ENCODE peak calls at places on chromosomes 7 and 10, in six cellular contexts. One of them, this sample, is unnamed.
A peak's percentile ranks its signal among the peaks of the same experiment; 100 is the strongest.

GRCh38 chr10:70985824-70986336 is 97.5 kb upstream of the PCBD1 start:
- DNase-seq in stomach: peak; percentile 51
- DNase-seq in BE2C: no peak
- DNase-seq in mucosa of descending colon: peak; percentile 70
- DNase-seq in lower lobe of right lung: no peak
- DNase-seq in fibroblast of lung: peak; percentile 10
- DNase-seq in this sample: no peak

GRCh38 chr7:106888204-106888603 is 23.1 kb downstream of the PIK3CG start:
- DNase-seq in stomach: no peak
- DNase-seq in BE2C: no peak
- DNase-seq in mucosa of descending colon: no peak
- DNase-seq in lower lobe of right lung: no peak
- DNase-seq in fibroblast of lung: no peak
- DNase-seq in this sample: no peak

GRCh38 chr7:75716992-75717626 is 21.6 kb downstream of the HIP1 start:
- DNase-seq in stomach: no peak
- DNase-seq in BE2C: no peak
- DNase-seq in mucosa of descending colon: no peak
- DNase-seq in lower lobe of right lung: no peak
- DNase-seq in fibroblast of lung: peak; percentile 92
- DNase-seq in this sample: no peak

GRCh38 chr7:151312831-151313809 is 28.5 kb upstream of the NUB1 start:
- DNase-seq in stomach: no peak
- DNase-seq in BE2C: no peak
- DNase-seq in mucosa of descending colon: no peak
- DNase-seq in lower lobe of right lung: no peak
- DNase-seq in fibroblast of lung: no peak
- DNase-seq in this sample: no peak

GRCh38 chr7:158077441-158077840 is 510.2 kb downstream of the PTPRN2 start:
- DNase-seq in stomach: no peak
- DNase-seq in BE2C: no peak
- DNase-seq in mucosa of descending colon: no peak
- DNase-seq in lower lobe of right lung: no peak
- DNase-seq in fibroblast of lung: no peak
- DNase-seq in this sample: no peak

GRCh38 chr7:87341441-87341840 is 4.0 kb upstream of the CROT start:
- DNase-seq in stomach: no peak
- DNase-seq in BE2C: no peak
- DNase-seq in mucosa of descending colon: no peak
- DNase-seq in lower lobe of right lung: no peak
- DNase-seq in fibroblast of lung: no peak
- DNase-seq in this sample: no peak

GRCh38 chr7:18378989-18379605 is 116.5 kb upstream of the HDAC9 start:
- DNase-seq in stomach: no peak
- DNase-seq in BE2C: no peak
- DNase-seq in mucosa of descending colon: no peak
- DNase-seq in lower lobe of right lung: no peak
- DNase-seq in fibroblast of lung: no peak
- DNase-seq in this sample: no peak

GRCh38 chr10:35640474-35640873 is 1.6 kb downstream of the FZD8 start:
- DNase-seq in stomach: peak; percentile 69
- DNase-seq in BE2C: peak; percentile 73
- DNase-seq in mucosa of descending colon: peak; percentile 75
- DNase-seq in lower lobe of right lung: peak; percentile 82
- DNase-seq in fibroblast of lung: peak; percentile 73
- DNase-seq in this sample: peak; percentile 86

GRCh38 chr10:18099420-18099819 is 40.8 kb upstream of the CACNB2 start:
- DNase-seq in stomach: no peak
- DNase-seq in BE2C: no peak
- DNase-seq in mucosa of descending colon: no peak
- DNase-seq in lower lobe of right lung: no peak
- DNase-seq in fibroblast of lung: peak; percentile 66
- DNase-seq in this sample: no peak

GRCh38 chr7:143514487-143514886 is 36.8 kb downstream of the TAS2R41 start:
- DNase-seq in stomach: no peak
- DNase-seq in BE2C: no peak
- DNase-seq in mucosa of descending colon: no peak
- DNase-seq in lower lobe of right lung: no peak
- DNase-seq in fibroblast of lung: no peak
- DNase-seq in this sample: no peak

GRCh38 chr7:21497072-21497471 is 45.8 kb upstream of the DNAH11 start:
- DNase-seq in stomach: no peak
- DNase-seq in BE2C: peak; percentile 21
- DNase-seq in mucosa of descending colon: no peak
- DNase-seq in lower lobe of right lung: no peak
- DNase-seq in fibroblast of lung: no peak
- DNase-seq in this sample: no peak

GRCh38 chr10:26755443-26755903 is 58.0 kb downstream of the PDSS1 start:
- DNase-seq in stomach: no peak
- DNase-seq in BE2C: no peak
- DNase-seq in mucosa of descending colon: no peak
- DNase-seq in lower lobe of right lung: no peak
- DNase-seq in fibroblast of lung: peak; percentile 67
- DNase-seq in this sample: no peak

GRCh38 chr7:143975617-143976016 is 21.0 kb downstream of the OR2F1 start:
- DNase-seq in stomach: no peak
- DNase-seq in BE2C: no peak
- DNase-seq in mucosa of descending colon: no peak
- DNase-seq in lower lobe of right lung: no peak
- DNase-seq in fibroblast of lung: no peak
- DNase-seq in this sample: no peak

GRCh38 chr10:132266594-132267161 is 41.1 kb downstream of the STK32C start:
- DNase-seq in stomach: no peak
- DNase-seq in BE2C: peak; percentile 2
- DNase-seq in mucosa of descending colon: peak; percentile 41
- DNase-seq in lower lobe of right lung: peak; percentile 39
- DNase-seq in fibroblast of lung: peak; percentile 12
- DNase-seq in this sample: no peak

GRCh38 chr10:110679633-110680472 is 35.7 kb downstream of the RBM20 start:
- DNase-seq in stomach: no peak
- DNase-seq in BE2C: peak; percentile 43
- DNase-seq in mucosa of descending colon: no peak
- DNase-seq in lower lobe of right lung: no peak
- DNase-seq in fibroblast of lung: no peak
- DNase-seq in this sample: no peak

GRCh38 chr10:50224330-50224952 is 26.9 kb downstream of the ASAH2 start:
- DNase-seq in stomach: peak; percentile 37
- DNase-seq in BE2C: peak; percentile 32
- DNase-seq in mucosa of descending colon: no peak
- DNase-seq in lower lobe of right lung: no peak
- DNase-seq in fibroblast of lung: peak; percentile 55
- DNase-seq in this sample: no peak

GRCh38 chr10:68231106-68231901 is 609 bp downstream of the ATOH7 start:
- DNase-seq in stomach: peak; percentile 69
- DNase-seq in BE2C: peak; percentile 79
- DNase-seq in mucosa of descending colon: peak; percentile 57
- DNase-seq in lower lobe of right lung: peak; percentile 65
- DNase-seq in fibroblast of lung: peak; percentile 76
- DNase-seq in this sample: peak; percentile 48

GRCh38 chr10:130545122-130545521 is 408.9 kb downstream of the GLRX3 start:
- DNase-seq in stomach: no peak
- DNase-seq in BE2C: no peak
- DNase-seq in mucosa of descending colon: no peak
- DNase-seq in lower lobe of right lung: no peak
- DNase-seq in fibroblast of lung: no peak
- DNase-seq in this sample: no peak

GRCh38 chr7:124085168-124085567 is 52.3 kb upstream of the TMEM229A start:
- DNase-seq in stomach: peak; percentile 95
- DNase-seq in BE2C: peak; percentile 84
- DNase-seq in mucosa of descending colon: peak; percentile 43
- DNase-seq in lower lobe of right lung: no peak
- DNase-seq in fibroblast of lung: peak; percentile 5
- DNase-seq in this sample: no peak

GRCh38 chr7:93879356-93879755 is 11.2 kb downstream of the TFPI2 start:
- DNase-seq in stomach: no peak
- DNase-seq in BE2C: no peak
- DNase-seq in mucosa of descending colon: no peak
- DNase-seq in lower lobe of right lung: no peak
- DNase-seq in fibroblast of lung: no peak
- DNase-seq in this sample: no peak

GRCh38 chr10:122911889-122912484 is 1.6 kb downstream of the FAM24A start:
- DNase-seq in stomach: peak; percentile 37
- DNase-seq in BE2C: no peak
- DNase-seq in mucosa of descending colon: no peak
- DNase-seq in lower lobe of right lung: peak; percentile 45
- DNase-seq in fibroblast of lung: peak; percentile 44
- DNase-seq in this sample: no peak

GRCh38 chr10:103246328-103246727 is 641 bp downstream of the RPEL1 start:
- DNase-seq in stomach: no peak
- DNase-seq in BE2C: no peak
- DNase-seq in mucosa of descending colon: no peak
- DNase-seq in lower lobe of right lung: no peak
- DNase-seq in fibroblast of lung: no peak
- DNase-seq in this sample: no peak

GRCh38 chr10:7700577-7701125 is 2.5 kb upstream of the ITIH2 start:
- DNase-seq in stomach: no peak
- DNase-seq in BE2C: no peak
- DNase-seq in mucosa of descending colon: no peak
- DNase-seq in lower lobe of right lung: no peak
- DNase-seq in fibroblast of lung: peak; percentile 37
- DNase-seq in this sample: no peak

GRCh38 chr7:152462995-152463713 is 27.4 kb upstream of the KMT2C start:
- DNase-seq in stomach: no peak
- DNase-seq in BE2C: no peak
- DNase-seq in mucosa of descending colon: no peak
- DNase-seq in lower lobe of right lung: no peak
- DNase-seq in fibroblast of lung: peak; percentile 67
- DNase-seq in this sample: no peak

GRCh38 chr10:110780704-110781103 is 91.0 kb upstream of the PDCD4 start:
- DNase-seq in stomach: no peak
- DNase-seq in BE2C: no peak
- DNase-seq in mucosa of descending colon: no peak
- DNase-seq in lower lobe of right lung: no peak
- DNase-seq in fibroblast of lung: no peak
- DNase-seq in this sample: peak; percentile 58

GRCh38 chr10:46530249-46531186 is 25.9 kb downstream of the GPRIN2 start:
- DNase-seq in stomach: peak; percentile 24
- DNase-seq in BE2C: no peak
- DNase-seq in mucosa of descending colon: peak; percentile 47
- DNase-seq in lower lobe of right lung: peak; percentile 49
- DNase-seq in fibroblast of lung: peak; percentile 47
- DNase-seq in this sample: peak; percentile 78

GRCh38 chr7:142696456-142697179 is 52.7 kb upstream of the PRSS1 start:
- DNase-seq in stomach: no peak
- DNase-seq in BE2C: no peak
- DNase-seq in mucosa of descending colon: no peak
- DNase-seq in lower lobe of right lung: no peak
- DNase-seq in fibroblast of lung: no peak
- DNase-seq in this sample: no peak

DNA sequence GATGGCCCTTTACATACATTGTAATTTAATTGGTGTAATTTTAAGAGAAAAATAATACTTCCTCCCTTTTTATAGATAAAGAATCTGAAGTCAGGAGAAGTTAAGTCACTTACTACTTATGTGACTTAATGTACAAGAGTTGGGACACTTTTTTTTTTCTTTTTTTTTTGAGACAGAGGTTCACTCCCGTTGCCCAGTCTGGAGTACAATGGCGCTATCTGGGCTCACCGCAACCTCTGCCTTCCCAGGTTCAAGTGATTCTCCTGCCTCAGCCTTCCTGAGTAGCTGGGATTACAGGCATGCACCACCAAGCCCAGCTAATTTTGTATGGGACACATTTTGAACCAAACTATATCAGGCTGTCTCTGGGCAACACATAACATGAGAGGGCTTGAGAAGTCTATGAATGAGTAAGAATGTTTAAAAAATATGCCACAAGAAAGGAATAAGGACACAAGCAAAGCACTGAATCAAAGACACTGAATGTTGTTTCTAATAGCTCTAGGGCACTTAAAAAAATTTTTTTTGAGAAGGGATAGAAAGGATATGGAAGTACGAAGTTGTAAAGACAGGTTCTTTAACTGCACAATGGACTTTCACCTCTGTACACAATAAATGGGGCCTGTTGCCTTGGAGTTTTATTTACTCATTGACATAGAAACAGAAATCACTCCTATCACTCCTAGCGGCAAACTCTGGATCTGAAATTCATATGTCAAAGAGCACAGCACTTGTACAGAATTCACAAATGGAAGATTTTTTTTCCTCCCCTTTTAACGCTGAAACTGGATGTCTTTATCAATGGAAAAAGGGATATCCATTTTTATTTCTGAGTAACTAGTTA is 18.5 kb downstream of the NT5C3A start:
- DNase-seq in stomach: no peak
- DNase-seq in BE2C: no peak
- DNase-seq in mucosa of descending colon: no peak
- DNase-seq in lower lobe of right lung: no peak
- DNase-seq in fibroblast of lung: no peak
- DNase-seq in this sample: no peak
- TF ChIP-seq CTCF in stomach: no peak
- TF ChIP-seq CTCF in BE2C: no peak
- TF ChIP-seq CTCF in mucosa of descending colon: no peak
- TF ChIP-seq CTCF in lower lobe of right lung: peak; percentile 11
- TF ChIP-seq CTCF in fibroblast of lung: no peak
- TF ChIP-seq CTCF in this sample: no peak

GRCh38 chr7:74234549-74234948 is 19.6 kb downstream of the RFC2 start:
- DNase-seq in stomach: no peak
- DNase-seq in BE2C: no peak
- DNase-seq in mucosa of descending colon: no peak
- DNase-seq in lower lobe of right lung: no peak
- DNase-seq in fibroblast of lung: no peak
- DNase-seq in this sample: no peak
- H3K36me3 ChIP-seq in stomach: peaks cover 47% of the 10 kb centered on the region
- H3K36me3 ChIP-seq in BE2C: peaks cover 68% of the 10 kb centered on the region
- H3K36me3 ChIP-seq in mucosa of descending colon: no peaks in the 10 kb centered on the region
- H3K36me3 ChIP-seq in lower lobe of right lung: peaks cover 92% of the 10 kb centered on the region
- H3K36me3 ChIP-seq in fibroblast of lung: peaks cover 12% of the 10 kb centered on the region
- H3K36me3 ChIP-seq in this sample: peaks cover 97% of the 10 kb centered on the region

DNA sequence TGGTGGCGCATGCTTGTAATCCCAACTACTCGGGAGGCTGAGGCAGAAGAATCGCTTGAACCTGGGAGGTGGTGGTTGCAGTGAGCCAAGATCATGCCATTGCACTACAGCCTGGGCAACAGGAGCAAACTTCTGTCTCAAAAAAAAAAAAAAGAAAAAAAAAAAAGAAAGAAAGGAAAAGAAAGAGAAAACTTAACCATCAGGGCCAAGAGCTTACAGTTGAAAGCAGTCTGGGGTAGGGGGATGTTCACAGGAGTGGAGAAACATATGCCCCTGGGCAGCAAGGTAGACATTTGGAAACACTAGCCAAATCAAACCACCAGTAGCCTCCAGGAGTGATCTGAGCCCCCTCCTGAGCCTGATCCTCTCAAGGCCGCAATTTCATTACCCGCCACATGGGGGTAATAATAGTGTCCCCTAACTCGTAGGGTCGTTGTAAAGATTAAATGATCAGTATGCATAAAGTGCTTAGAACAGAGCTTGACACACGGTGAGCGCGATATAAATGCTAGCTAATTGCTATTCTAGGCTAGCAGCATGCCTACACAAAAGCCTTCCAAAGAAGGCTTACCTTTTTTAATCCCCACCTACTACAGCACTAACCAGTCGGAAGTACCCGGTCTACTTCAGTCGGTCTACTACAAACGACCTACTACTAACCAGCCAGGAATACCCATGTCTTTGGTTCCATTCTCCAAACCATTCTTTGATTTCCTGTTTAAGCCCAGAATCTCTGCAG is 274.3 kb upstream of the NEBL start:
- DNase-seq in stomach: no peak
- DNase-seq in BE2C: no peak
- DNase-seq in mucosa of descending colon: no peak
- DNase-seq in lower lobe of right lung: no peak
- DNase-seq in fibroblast of lung: no peak
- DNase-seq in this sample: no peak
- TF ChIP-seq CTCF in stomach: no peak
- TF ChIP-seq CTCF in BE2C: peak; percentile 43
- TF ChIP-seq CTCF in mucosa of descending colon: no peak
- TF ChIP-seq CTCF in lower lobe of right lung: peak; percentile 19
- TF ChIP-seq CTCF in fibroblast of lung: peak; percentile 39
- TF ChIP-seq CTCF in this sample: peak; percentile 22

GRCh38 chr10:112177247-112177646 is 6.3 kb downstream of the GPAM start:
- DNase-seq in stomach: no peak
- DNase-seq in BE2C: no peak
- DNase-seq in mucosa of descending colon: no peak
- DNase-seq in lower lobe of right lung: no peak
- DNase-seq in fibroblast of lung: peak; percentile 4
- DNase-seq in this sample: no peak
- H3K36me3 ChIP-seq in stomach: peaks cover 3% of the 10 kb centered on the region
- H3K36me3 ChIP-seq in BE2C: peaks cover 85% of the 10 kb centered on the region
- H3K36me3 ChIP-seq in mucosa of descending colon: no peaks in the 10 kb centered on the region
- H3K36me3 ChIP-seq in lower lobe of right lung: peaks cover 87% of the 10 kb centered on the region
- H3K36me3 ChIP-seq in fibroblast of lung: no peaks in the 10 kb centered on the region
- H3K36me3 ChIP-seq in this sample: peaks cover 61% of the 10 kb centered on the region

This sample was measured in left lung.